ENCODE peak calls at places on chromosome 2, in six cellular contexts. I, E, O, T, S and P are unnamed samples.

GRCh38 chr2:111122631-111123421 is 2.1 kb downstream of the BCL2L11 start:
- DNase-seq in T (peak; percentile 88), S (peak; percentile 70), O (peak; percentile 69), I (peak; percentile 94), E (peak; percentile 72), P (peak; percentile 86)

GRCh38 chr2:79721966-79722365 is 209.1 kb downstream of the CTNNA2 start:
- DNase-seq in E (no peak), S (no peak), I (no peak), O (no peak), T (no peak), P (no peak)

GRCh38 chr2:234745347-234745746 is 206.5 kb upstream of the SH3BP4 start:
- DNase-seq in E (no peak), T (peak; percentile 46), S (no peak), O (no peak), I (no peak), P (no peak)

GRCh38 chr2:1546023-1546591 is 132.8 kb downstream of the TPO start:
- DNase-seq in E (peak; percentile 88), O (peak; percentile 37), T (peak; percentile 75), S (peak; percentile 72), I (peak; percentile 71), P (peak; percentile 16)

GRCh38 chr2:240916571-240917008 is 10.5 kb downstream of the CROCC2 start:
- DNase-seq in O (peak; percentile 36), T (peak; percentile 74), E (peak; percentile 88), I (peak; percentile 67), S (peak; percentile 55), P (no peak)

GRCh38 chr2:190746971-190747761 is 98.3 kb downstream of the NAB1 start:
- DNase-seq in O (no peak), I (no peak), S (no peak), E (no peak), T (peak; percentile 44), P (no peak)

GRCh38 chr2:84077504-84077903 is 381.6 kb downstream of the SUCLG1 start:
- DNase-seq in E (peak; percentile 5), S (peak; percentile 51), T (peak; percentile 71), I (peak; percentile 59), O (no peak), P (peak; percentile 53)

GRCh38 chr2:129877795-129878775 is 101.4 kb upstream of the RAB6C start:
- DNase-seq in E (no peak), T (peak; percentile 69), S (no peak), I (no peak), O (no peak), P (peak; percentile 13)

GRCh38 chr2:111632661-111633060 is 251.3 kb downstream of the ANAPC1 start:
- DNase-seq in E (no peak), O (no peak), S (no peak), T (no peak), I (no peak), P (peak; percentile 21)

GRCh38 chr2:239152916-239153305 is 247.9 kb downstream of the HDAC4 start:
- DNase-seq in O (no peak), E (no peak), S (no peak), T (no peak), I (no peak), P (no peak)

GRCh38 chr2:61177727-61178549 is 15.9 kb downstream of the C2orf74 start:
- DNase-seq in S (peak; percentile 19), I (no peak), E (no peak), O (no peak), T (peak; percentile 59), P (peak; percentile 33)

GRCh38 chr2:68157002-68157401 is 686 bp upstream of the PNO1 start:
- DNase-seq in S (no peak), E (peak; percentile 65), I (peak; percentile 78), T (peak; percentile 77), O (no peak), P (no peak)

GRCh38 chr2:69359371-69359770 is 27.7 kb downstream of the GFPT1 start:
- DNase-seq in S (no peak), I (no peak), E (no peak), T (no peak), O (no peak), P (no peak)

GRCh38 chr2:28332696-28333095 is 60.0 kb upstream of the FOSL2 start:
- DNase-seq in E (no peak), O (no peak), S (no peak), I (no peak), T (no peak), P (no peak)

GRCh38 chr2:222334914-222335313 is 36.1 kb upstream of the PAX3 start:
- DNase-seq in O (no peak), I (no peak), T (no peak), E (no peak), S (no peak), P (no peak)

DNA sequence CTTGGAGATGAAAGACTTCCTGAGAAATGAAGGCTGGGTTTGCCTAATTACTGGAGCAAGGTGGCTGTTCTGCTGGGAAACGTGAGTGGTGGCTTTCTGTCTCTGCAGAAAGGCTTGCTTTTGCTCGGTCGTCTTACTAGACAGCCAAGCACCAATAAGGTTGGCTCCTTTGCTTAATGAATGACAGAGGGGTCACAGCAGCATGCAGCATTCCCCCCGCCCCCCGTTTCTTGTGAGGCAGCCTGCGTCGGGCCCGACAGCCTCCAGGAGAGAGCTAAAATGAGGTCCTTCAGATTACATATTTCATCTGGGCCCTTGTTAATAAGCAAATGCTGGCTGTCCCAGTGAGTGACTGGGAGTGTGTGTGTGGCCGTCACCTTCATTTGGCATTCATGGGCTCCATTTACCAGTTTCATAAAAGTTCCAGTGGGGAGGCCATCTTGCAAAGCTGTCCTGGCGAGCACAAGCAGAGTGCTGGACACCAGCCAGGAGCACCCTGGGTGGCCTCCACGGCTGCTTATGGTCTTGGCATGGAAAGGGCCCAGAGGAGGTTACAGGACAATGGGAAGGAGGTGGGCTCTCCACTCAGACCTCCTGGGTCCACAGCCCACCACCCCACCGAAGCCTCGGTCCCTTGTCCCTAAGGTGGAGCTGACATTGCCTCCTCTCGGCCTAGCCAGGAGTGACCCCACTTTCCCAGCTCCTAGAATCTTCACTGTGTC is 37.2 kb downstream of the ODC1 start:
- DNase-seq in I (no peak), E (no peak), S (no peak), O (no peak), T (no peak), P (no peak)
- H3K27ac ChIP-seq in I (no peak overlapping the region), E (no peak overlapping the region), S (no peak overlapping the region), O (no peak overlapping the region), T (no peak overlapping the region), P (peak overlapping the region; percentile 92)

DNA sequence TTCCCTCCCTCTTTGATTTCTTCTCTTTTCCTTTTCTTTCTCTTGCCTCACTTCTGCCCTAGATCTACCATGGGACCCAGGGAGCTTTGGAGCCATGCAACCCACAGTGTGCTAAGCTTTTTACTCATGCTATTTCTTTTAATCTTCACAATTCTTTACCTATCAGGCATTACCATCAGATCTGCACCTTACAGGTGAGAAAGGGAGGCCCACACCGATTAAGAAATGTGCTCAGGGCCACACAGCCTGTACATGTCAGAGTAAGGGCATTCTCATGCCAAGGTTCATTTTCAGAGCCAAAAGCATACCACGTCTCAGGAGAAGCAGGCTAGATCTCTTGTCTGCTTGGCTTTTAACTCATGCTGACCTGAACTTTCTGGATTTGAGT is 161.9 kb downstream of the RPIA start:
- DNase-seq in S (no peak), O (no peak), E (no peak), T (no peak), I (no peak), P (no peak)
- H3F3A ChIP-seq in S (no peaks in the 10 kb centered on the region), O (no peaks in the 10 kb centered on the region), E (no peaks in the 10 kb centered on the region), T (no peaks in the 10 kb centered on the region), I (no peaks in the 10 kb centered on the region), P (no peaks in the 10 kb centered on the region)

GRCh38 chr2:99818842-99819241 is 323.5 kb downstream of the AFF3 start:
- DNase-seq in I (no peak), O (no peak), S (peak; percentile 71), T (no peak), E (peak; percentile 30), P (peak; percentile 18)
- TF ChIP-seq CTCF in I (peak; percentile 29), O (peak; percentile 49), S (peak; percentile 71), T (no peak), E (peak; percentile 47), P (peak; percentile 6)

GRCh38 chr2:64145760-64146159 is 1.5 kb upstream of the PELI1 start:
- DNase-seq in I (no peak), S (no peak), T (peak; percentile 27), O (peak; percentile 18), E (no peak), P (no peak)
- H3K27ac ChIP-seq in I (no peak overlapping the region), S (no peak overlapping the region), T (no peak overlapping the region), O (no peak overlapping the region), E (no peak overlapping the region), P (no peak overlapping the region)